ENCODE peak calls at places on chromosome 19, in seven cellular contexts. One of them, this sample, is unnamed.
A peak's percentile ranks its signal among the peaks of the same experiment; 100 is the strongest.

GRCh38 chr19:14118165-14119051 is 846 bp upstream of the PRKACA start:
- DNase-seq in anterior cingulate cortex: peak; percentile 84
- DNase-seq in thoracic aorta: no peak
- DNase-seq in LoVo: peak; percentile 9
- DNase-seq in CD8-positive, alpha-beta memory T cell: peak; percentile 68
- DNase-seq in caudate nucleus: peak; percentile 75
- DNase-seq in hepatic stellate cell: no peak
- DNase-seq in this sample: peak; percentile 85

GRCh38 chr19:58381460-58382220 is 810 bp upstream of the ZNF837 start:
- DNase-seq in hepatic stellate cell: no peak
- DNase-seq in CD8-positive, alpha-beta memory T cell: no peak
- DNase-seq in anterior cingulate cortex: no peak
- DNase-seq in thoracic aorta: no peak
- DNase-seq in LoVo: no peak
- DNase-seq in caudate nucleus: no peak
- DNase-seq in this sample: no peak

GRCh38 chr19:46753420-46754155 is 7.3 kb upstream of the STRN4 start:
- DNase-seq in hepatic stellate cell: no peak
- DNase-seq in anterior cingulate cortex: peak; percentile 27
- DNase-seq in thoracic aorta: no peak
- DNase-seq in LoVo: no peak
- DNase-seq in caudate nucleus: no peak
- DNase-seq in CD8-positive, alpha-beta memory T cell: peak; percentile 76
- DNase-seq in this sample: peak; percentile 49

GRCh38 chr19:40005670-40006272 is 8.9 kb downstream of the ZNF546 start:
- DNase-seq in CD8-positive, alpha-beta memory T cell: no peak
- DNase-seq in hepatic stellate cell: no peak
- DNase-seq in thoracic aorta: no peak
- DNase-seq in anterior cingulate cortex: no peak
- DNase-seq in LoVo: no peak
- DNase-seq in caudate nucleus: no peak
- DNase-seq in this sample: no peak

GRCh38 chr19:14432817-14433453 is at the start of gene PKN1:
- DNase-seq in CD8-positive, alpha-beta memory T cell: peak; percentile 71
- DNase-seq in thoracic aorta: no peak
- DNase-seq in anterior cingulate cortex: peak; percentile 37
- DNase-seq in hepatic stellate cell: peak; percentile 75
- DNase-seq in LoVo: peak; percentile 34
- DNase-seq in caudate nucleus: peak; percentile 27
- DNase-seq in this sample: peak; percentile 81

GRCh38 chr19:42352216-42352892 is 26.9 kb downstream of the MEGF8 start:
- DNase-seq in thoracic aorta: no peak
- DNase-seq in CD8-positive, alpha-beta memory T cell: no peak
- DNase-seq in anterior cingulate cortex: peak; percentile 89
- DNase-seq in hepatic stellate cell: peak; percentile 29
- DNase-seq in LoVo: no peak
- DNase-seq in caudate nucleus: peak; percentile 79
- DNase-seq in this sample: no peak

GRCh38 chr19:778910-779653 is 18.2 kb upstream of the PTBP1 start:
- DNase-seq in CD8-positive, alpha-beta memory T cell: no peak
- DNase-seq in LoVo: no peak
- DNase-seq in hepatic stellate cell: peak; percentile 91
- DNase-seq in anterior cingulate cortex: no peak
- DNase-seq in thoracic aorta: no peak
- DNase-seq in caudate nucleus: no peak
- DNase-seq in this sample: peak; percentile 95

GRCh38 chr19:44304659-44305193 is at the start of gene ZNF235:
- DNase-seq in LoVo: peak; percentile 26
- DNase-seq in CD8-positive, alpha-beta memory T cell: peak; percentile 79
- DNase-seq in caudate nucleus: peak; percentile 90
- DNase-seq in anterior cingulate cortex: peak; percentile 91
- DNase-seq in hepatic stellate cell: peak; percentile 89
- DNase-seq in thoracic aorta: peak; percentile 82
- DNase-seq in this sample: peak; percentile 99

GRCh38 chr19:35213678-35214632 is 14.6 kb downstream of the FAM187B start:
- DNase-seq in hepatic stellate cell: peak; percentile 59
- DNase-seq in caudate nucleus: no peak
- DNase-seq in anterior cingulate cortex: no peak
- DNase-seq in LoVo: peak; percentile 95
- DNase-seq in CD8-positive, alpha-beta memory T cell: peak; percentile 92
- DNase-seq in thoracic aorta: peak; percentile 31
- DNase-seq in this sample: peak; percentile 52

GRCh38 chr19:30883071-30883470 is 466.2 kb downstream of the TSHZ3 start:
- DNase-seq in CD8-positive, alpha-beta memory T cell: no peak
- DNase-seq in LoVo: no peak
- DNase-seq in hepatic stellate cell: no peak
- DNase-seq in thoracic aorta: no peak
- DNase-seq in caudate nucleus: no peak
- DNase-seq in anterior cingulate cortex: no peak
- DNase-seq in this sample: no peak

GRCh38 chr19:47049307-47049700 is 880 bp upstream of the TMEM160 start:
- DNase-seq in caudate nucleus: no peak
- DNase-seq in thoracic aorta: no peak
- DNase-seq in hepatic stellate cell: peak; percentile 75
- DNase-seq in LoVo: no peak
- DNase-seq in anterior cingulate cortex: no peak
- DNase-seq in CD8-positive, alpha-beta memory T cell: no peak
- DNase-seq in this sample: peak; percentile 61

GRCh38 chr19:1656988-1657536 is 4.6 kb upstream of the TCF3 start:
- DNase-seq in thoracic aorta: no peak
- DNase-seq in LoVo: no peak
- DNase-seq in caudate nucleus: no peak
- DNase-seq in hepatic stellate cell: no peak
- DNase-seq in anterior cingulate cortex: no peak
- DNase-seq in CD8-positive, alpha-beta memory T cell: no peak
- DNase-seq in this sample: no peak

GRCh38 chr19:17402982-17403855 is 2.2 kb downstream of the BST2 start:
- DNase-seq in CD8-positive, alpha-beta memory T cell: no peak
- DNase-seq in thoracic aorta: no peak
- DNase-seq in hepatic stellate cell: no peak
- DNase-seq in anterior cingulate cortex: no peak
- DNase-seq in LoVo: no peak
- DNase-seq in caudate nucleus: no peak
- DNase-seq in this sample: no peak

GRCh38 chr19:45423589-45424190 is at the start of gene ERCC1:
- DNase-seq in thoracic aorta: peak; percentile 89
- DNase-seq in CD8-positive, alpha-beta memory T cell: peak; percentile 88
- DNase-seq in caudate nucleus: peak; percentile 88
- DNase-seq in LoVo: peak; percentile 99
- DNase-seq in anterior cingulate cortex: peak; percentile 95
- DNase-seq in hepatic stellate cell: peak; percentile 98
- DNase-seq in this sample: peak; percentile 98

GRCh38 chr19:35115538-35115951 is at the start of gene FXYD3:
- DNase-seq in anterior cingulate cortex: no peak
- DNase-seq in hepatic stellate cell: no peak
- DNase-seq in LoVo: peak; percentile 63
- DNase-seq in caudate nucleus: no peak
- DNase-seq in thoracic aorta: no peak
- DNase-seq in CD8-positive, alpha-beta memory T cell: no peak
- DNase-seq in this sample: no peak

GRCh38 chr19:47891923-47892666 is 6.0 kb upstream of the SULT2A1 start:
- DNase-seq in anterior cingulate cortex: no peak
- DNase-seq in thoracic aorta: no peak
- DNase-seq in CD8-positive, alpha-beta memory T cell: no peak
- DNase-seq in hepatic stellate cell: no peak
- DNase-seq in LoVo: no peak
- DNase-seq in caudate nucleus: no peak
- DNase-seq in this sample: no peak

GRCh38 chr19:48807590-48808308 is 3.1 kb downstream of the BCAT2 start:
- DNase-seq in hepatic stellate cell: no peak
- DNase-seq in LoVo: no peak
- DNase-seq in anterior cingulate cortex: no peak
- DNase-seq in CD8-positive, alpha-beta memory T cell: no peak
- DNase-seq in caudate nucleus: no peak
- DNase-seq in thoracic aorta: no peak
- DNase-seq in this sample: no peak

GRCh38 chr19:3478409-3479176 is 1.7 kb downstream of the SMIM24 start:
- DNase-seq in thoracic aorta: no peak
- DNase-seq in LoVo: no peak
- DNase-seq in caudate nucleus: no peak
- DNase-seq in anterior cingulate cortex: no peak
- DNase-seq in CD8-positive, alpha-beta memory T cell: no peak
- DNase-seq in hepatic stellate cell: no peak
- DNase-seq in this sample: no peak

GRCh38 chr19:6161271-6161850 is 25.9 kb downstream of the ACSBG2 start:
- DNase-seq in thoracic aorta: no peak
- DNase-seq in LoVo: peak; percentile 41
- DNase-seq in anterior cingulate cortex: no peak
- DNase-seq in CD8-positive, alpha-beta memory T cell: peak; percentile 62
- DNase-seq in hepatic stellate cell: no peak
- DNase-seq in caudate nucleus: no peak
- DNase-seq in this sample: no peak

GRCh38 chr19:23283925-23284324 is 33.7 kb upstream of the ZNF724 start:
- DNase-seq in CD8-positive, alpha-beta memory T cell: peak; percentile 71
- DNase-seq in thoracic aorta: no peak
- DNase-seq in anterior cingulate cortex: no peak
- DNase-seq in hepatic stellate cell: peak; percentile 28
- DNase-seq in caudate nucleus: peak; percentile 4
- DNase-seq in LoVo: no peak
- DNase-seq in this sample: peak; percentile 31

GRCh38 chr19:1247747-1248453 is 483 bp upstream of the MIDN start:
- DNase-seq in caudate nucleus: no peak
- DNase-seq in CD8-positive, alpha-beta memory T cell: peak; percentile 86
- DNase-seq in thoracic aorta: no peak
- DNase-seq in LoVo: peak; percentile 46
- DNase-seq in hepatic stellate cell: peak; percentile 58
- DNase-seq in anterior cingulate cortex: no peak
- DNase-seq in this sample: peak; percentile 85

GRCh38 chr19:55092423-55093318 is 17.0 kb downstream of the EPS8L1 start:
- DNase-seq in anterior cingulate cortex: no peak
- DNase-seq in CD8-positive, alpha-beta memory T cell: peak; percentile 30
- DNase-seq in caudate nucleus: no peak
- DNase-seq in hepatic stellate cell: no peak
- DNase-seq in thoracic aorta: no peak
- DNase-seq in LoVo: no peak
- DNase-seq in this sample: no peak

GRCh38 chr19:17560205-17560595 is 4.8 kb downstream of the COLGALT1 start:
- DNase-seq in hepatic stellate cell: peak; percentile 86
- DNase-seq in caudate nucleus: no peak
- DNase-seq in LoVo: no peak
- DNase-seq in anterior cingulate cortex: no peak
- DNase-seq in thoracic aorta: no peak
- DNase-seq in CD8-positive, alpha-beta memory T cell: no peak
- DNase-seq in this sample: peak; percentile 74

GRCh38 chr19:44848036-44848804 is 2.1 kb downstream of the NECTIN2 start:
- DNase-seq in thoracic aorta: no peak
- DNase-seq in LoVo: no peak
- DNase-seq in CD8-positive, alpha-beta memory T cell: no peak
- DNase-seq in hepatic stellate cell: peak; percentile 59
- DNase-seq in anterior cingulate cortex: no peak
- DNase-seq in caudate nucleus: no peak
- DNase-seq in this sample: peak; percentile 64

GRCh38 chr19:49932041-49932451 is 2.7 kb upstream of the NUP62 start:
- DNase-seq in anterior cingulate cortex: no peak
- DNase-seq in thoracic aorta: no peak
- DNase-seq in hepatic stellate cell: no peak
- DNase-seq in caudate nucleus: no peak
- DNase-seq in CD8-positive, alpha-beta memory T cell: no peak
- DNase-seq in LoVo: no peak
- DNase-seq in this sample: no peak

GRCh38 chr19:10106100-10106936 is at the start of gene PPAN:
- DNase-seq in LoVo: peak; percentile 99
- DNase-seq in caudate nucleus: peak; percentile 97
- DNase-seq in anterior cingulate cortex: peak; percentile 97
- DNase-seq in CD8-positive, alpha-beta memory T cell: peak; percentile 99
- DNase-seq in thoracic aorta: peak; percentile 98
- DNase-seq in hepatic stellate cell: peak; percentile 100
- DNase-seq in this sample: peak; percentile 98

GRCh38 chr19:49893135-49893534 is 3.6 kb downstream of the IL4I1 start:
- DNase-seq in caudate nucleus: no peak
- DNase-seq in thoracic aorta: no peak
- DNase-seq in anterior cingulate cortex: no peak
- DNase-seq in hepatic stellate cell: no peak
- DNase-seq in CD8-positive, alpha-beta memory T cell: no peak
- DNase-seq in LoVo: no peak
- DNase-seq in this sample: no peak

GRCh38 chr19:3975637-3976087 is 4.8 kb upstream of the DAPK3 start:
- DNase-seq in LoVo: no peak
- DNase-seq in CD8-positive, alpha-beta memory T cell: no peak
- DNase-seq in caudate nucleus: no peak
- DNase-seq in thoracic aorta: no peak
- DNase-seq in hepatic stellate cell: no peak
- DNase-seq in anterior cingulate cortex: no peak
- DNase-seq in this sample: no peak

GRCh38 chr19:13097331-13098258 is 5.1 kb downstream of the LYL1 start:
- DNase-seq in CD8-positive, alpha-beta memory T cell: peak; percentile 55
- DNase-seq in thoracic aorta: no peak
- DNase-seq in caudate nucleus: no peak
- DNase-seq in LoVo: no peak
- DNase-seq in hepatic stellate cell: no peak
- DNase-seq in anterior cingulate cortex: no peak
- DNase-seq in this sample: no peak

GRCh38 chr19:13006431-13007281 is 11.4 kb downstream of the NFIX start:
- DNase-seq in caudate nucleus: no peak
- DNase-seq in hepatic stellate cell: no peak
- DNase-seq in anterior cingulate cortex: peak; percentile 55
- DNase-seq in CD8-positive, alpha-beta memory T cell: no peak
- DNase-seq in thoracic aorta: no peak
- DNase-seq in LoVo: no peak
- DNase-seq in this sample: no peak